ENCODE peak calls at places on chromosomes 3 and 15, in four cellular contexts. One of them, this sample, is unnamed.

GRCh38 chr15:92801412-92801773 is 98.7 kb upstream of the CHD2 start:
- DNase-seq in HCT116: peak; percentile 89
- DNase-seq in GM23338: no peak
- DNase-seq in hepatocyte: no peak
- DNase-seq in this sample: peak; percentile 79

GRCh38 chr3:40516201-40516600 is 8.6 kb upstream of the ZNF621 start:
- DNase-seq in GM23338: no peak
- DNase-seq in HCT116: no peak
- DNase-seq in hepatocyte: no peak
- DNase-seq in this sample: no peak

GRCh38 chr3:187811580-187812250 is 66.4 kb upstream of the BCL6 start:
- DNase-seq in HCT116: no peak
- DNase-seq in GM23338: no peak
- DNase-seq in hepatocyte: peak; percentile 58
- DNase-seq in this sample: no peak

GRCh38 chr3:15205934-15206661 is at the start of gene CAPN7:
- DNase-seq in HCT116: peak; percentile 85
- DNase-seq in GM23338: peak; percentile 88
- DNase-seq in hepatocyte: peak; percentile 99
- DNase-seq in this sample: peak; percentile 72

GRCh38 chr3:134244921-134245320 is 5.7 kb downstream of the RYK start:
- DNase-seq in HCT116: no peak
- DNase-seq in hepatocyte: no peak
- DNase-seq in GM23338: no peak
- DNase-seq in this sample: no peak

GRCh38 chr15:69789648-69790393 is 307.9 kb downstream of the TLE3 start:
- DNase-seq in HCT116: no peak
- DNase-seq in hepatocyte: no peak
- DNase-seq in GM23338: no peak
- DNase-seq in this sample: no peak

GRCh38 chr15:57079907-57080750 is 161.7 kb downstream of the TCF12 start:
- DNase-seq in HCT116: no peak
- DNase-seq in GM23338: peak; percentile 34
- DNase-seq in hepatocyte: no peak
- DNase-seq in this sample: no peak

GRCh38 chr3:89032331-89033063 is 74.9 kb upstream of the EPHA3 start:
- DNase-seq in hepatocyte: no peak
- DNase-seq in HCT116: no peak
- DNase-seq in GM23338: no peak
- DNase-seq in this sample: no peak

GRCh38 chr3:102354818-102355515 is 79.8 kb upstream of the ZPLD1 start:
- DNase-seq in HCT116: peak; percentile 12
- DNase-seq in hepatocyte: peak; percentile 66
- DNase-seq in GM23338: no peak
- DNase-seq in this sample: peak; percentile 72

GRCh38 chr3:111159391-111159790 is 87.8 kb downstream of the NECTIN3 start:
- DNase-seq in hepatocyte: no peak
- DNase-seq in HCT116: no peak
- DNase-seq in GM23338: no peak
- DNase-seq in this sample: no peak

GRCh38 chr3:8589880-8590556 is 54.6 kb downstream of the SSUH2 start:
- DNase-seq in GM23338: no peak
- DNase-seq in hepatocyte: no peak
- DNase-seq in HCT116: no peak
- DNase-seq in this sample: no peak

GRCh38 chr15:42511010-42511396 is 15.6 kb downstream of the SNAP23 start:
- DNase-seq in HCT116: no peak
- DNase-seq in hepatocyte: peak; percentile 11
- DNase-seq in GM23338: no peak
- DNase-seq in this sample: peak; percentile 66

GRCh38 chr3:102078864-102079808 is 229.8 kb downstream of the NFKBIZ start:
- DNase-seq in hepatocyte: no peak
- DNase-seq in HCT116: no peak
- DNase-seq in GM23338: peak; percentile 47
- DNase-seq in this sample: peak; percentile 79

GRCh38 chr15:70094690-70095311 is 2.9 kb downstream of the TLE3 start:
- DNase-seq in HCT116: no peak
- DNase-seq in hepatocyte: peak; percentile 14
- DNase-seq in GM23338: no peak
- DNase-seq in this sample: no peak

GRCh38 chr3:177281292-177281942 is 84.1 kb upstream of the TBL1XR1 start:
- DNase-seq in GM23338: no peak
- DNase-seq in hepatocyte: no peak
- DNase-seq in HCT116: no peak
- DNase-seq in this sample: no peak

GRCh38 chr3:36700537-36701248 is 63.7 kb downstream of the DCLK3 start:
- DNase-seq in hepatocyte: peak; percentile 75
- DNase-seq in HCT116: peak; percentile 33
- DNase-seq in GM23338: peak; percentile 80
- DNase-seq in this sample: peak; percentile 55

GRCh38 chr15:78045189-78045588 is 32.3 kb downstream of the TBC1D2B start:
- DNase-seq in hepatocyte: no peak
- DNase-seq in GM23338: no peak
- DNase-seq in HCT116: no peak
- DNase-seq in this sample: no peak

GRCh38 chr3:13073976-13074375 is 747 bp upstream of the IQSEC1 start:
- DNase-seq in hepatocyte: no peak
- DNase-seq in GM23338: peak; percentile 50
- DNase-seq in HCT116: no peak
- DNase-seq in this sample: no peak

GRCh38 chr15:52082197-52083036 is 30.2 kb downstream of the BCL2L10 start:
- DNase-seq in hepatocyte: no peak
- DNase-seq in HCT116: no peak
- DNase-seq in GM23338: no peak
- DNase-seq in this sample: no peak

GRCh38 chr3:10011644-10012043 is 14.6 kb upstream of the FANCD2 start:
- DNase-seq in hepatocyte: no peak
- DNase-seq in HCT116: no peak
- DNase-seq in GM23338: no peak
- DNase-seq in this sample: no peak

GRCh38 chr3:117790256-117790987 is 1080.8 kb downstream of the TUSC7 start:
- DNase-seq in HCT116: no peak
- DNase-seq in GM23338: peak; percentile 55
- DNase-seq in hepatocyte: no peak
- DNase-seq in this sample: no peak

GRCh38 chr3:114697441-114697840 is 403.6 kb downstream of the TIGIT start:
- DNase-seq in hepatocyte: no peak
- DNase-seq in HCT116: no peak
- DNase-seq in GM23338: no peak
- DNase-seq in this sample: no peak

GRCh38 chr3:10192953-10193691 is 28.4 kb downstream of the IRAK2 start:
- DNase-seq in hepatocyte: peak; percentile 39
- DNase-seq in HCT116: no peak
- DNase-seq in GM23338: peak; percentile 77
- DNase-seq in this sample: peak; percentile 56

GRCh38 chr3:170226426-170226960 is 4.3 kb downstream of the PRKCI start:
- DNase-seq in hepatocyte: no peak
- DNase-seq in HCT116: no peak
- DNase-seq in GM23338: no peak
- DNase-seq in this sample: no peak

GRCh38 chr15:69145694-69146492 is 14.5 kb upstream of the GLCE start:
- DNase-seq in HCT116: no peak
- DNase-seq in GM23338: peak; percentile 11
- DNase-seq in hepatocyte: peak; percentile 22
- DNase-seq in this sample: no peak

DNA sequence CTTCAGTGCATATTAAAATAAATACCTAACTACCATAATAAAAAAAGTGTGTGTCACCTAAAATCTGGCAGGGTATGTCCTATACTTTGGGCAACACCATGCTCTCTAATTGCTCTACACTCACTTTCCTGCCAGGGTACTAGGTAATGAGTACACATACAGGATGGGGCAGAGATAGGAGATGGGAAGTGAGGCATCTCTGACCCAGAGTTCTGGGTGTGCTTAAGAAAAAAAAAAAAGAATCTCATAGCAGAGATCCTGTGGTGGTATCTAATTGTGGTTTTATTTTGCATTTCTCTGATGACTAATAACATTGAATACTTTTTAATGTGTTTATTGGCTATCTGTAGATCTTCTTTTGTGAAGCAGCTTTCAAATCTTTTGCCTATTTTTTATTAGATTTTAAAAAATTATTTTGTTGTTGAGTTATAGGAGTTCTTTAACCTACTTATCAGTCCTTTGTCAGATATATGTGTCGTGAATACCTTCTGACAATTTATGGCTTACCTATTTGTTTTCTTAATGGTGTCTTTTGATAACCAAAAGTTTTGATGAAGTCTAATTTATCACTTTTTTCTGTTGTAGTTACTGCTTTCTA is 48.0 kb downstream of the EEFSEC start:
- DNase-seq in GM23338: no peak
- DNase-seq in hepatocyte: no peak
- DNase-seq in HCT116: no peak
- DNase-seq in this sample: no peak
- H3K27ac ChIP-seq in GM23338: no peak overlapping the region
- H3K27ac ChIP-seq in hepatocyte: no peak overlapping the region
- H3K27ac ChIP-seq in HCT116: no peak overlapping the region
- H3K27ac ChIP-seq in this sample: no peak overlapping the region

GRCh38 chr3:150751781-150752263 is 11.1 kb downstream of the SIAH2 start:
- DNase-seq in GM23338: no peak
- DNase-seq in hepatocyte: no peak
- DNase-seq in HCT116: no peak
- DNase-seq in this sample: peak; percentile 61
- H3K4me1 ChIP-seq in GM23338: peaks cover 6% of the 10 kb centered on the region
- H3K4me1 ChIP-seq in hepatocyte: peaks cover 50% of the 10 kb centered on the region
- H3K4me1 ChIP-seq in HCT116: no peaks in the 10 kb centered on the region
- H3K4me1 ChIP-seq in this sample: peaks cover 22% of the 10 kb centered on the region

GRCh38 chr15:48603123-48603500 is 42.4 kb downstream of the FBN1 start:
- DNase-seq in GM23338: peak; percentile 26
- DNase-seq in HCT116: no peak
- DNase-seq in hepatocyte: no peak
- DNase-seq in this sample: no peak
- H3K9me2 ChIP-seq in GM23338: no peaks in the 10 kb centered on the region
- H3K9me2 ChIP-seq in HCT116: no peaks in the 10 kb centered on the region
- H3K9me2 ChIP-seq in hepatocyte: no peaks in the 10 kb centered on the region
- H3K9me2 ChIP-seq in this sample: no peaks in the 10 kb centered on the region

GRCh38 chr3:148329481-148330220 is 368.1 kb upstream of the AGTR1 start:
- DNase-seq in GM23338: peak; percentile 25
- DNase-seq in hepatocyte: no peak
- DNase-seq in HCT116: no peak
- DNase-seq in this sample: no peak

GRCh38 chr3:148332509-148332908 is 365.2 kb upstream of the AGTR1 start:
- DNase-seq in GM23338: no peak
- DNase-seq in HCT116: no peak
- DNase-seq in hepatocyte: no peak
- DNase-seq in this sample: no peak

GRCh38 chr3:148333091-148333490 is 364.6 kb upstream of the AGTR1 start:
- DNase-seq in GM23338: peak; percentile 31
- DNase-seq in hepatocyte: peak; percentile 21
- DNase-seq in HCT116: no peak
- DNase-seq in this sample: peak; percentile 35

GRCh38 chr3:148330486-148330885 is 367.2 kb upstream of the AGTR1 start:
- DNase-seq in HCT116: no peak
- DNase-seq in hepatocyte: no peak
- DNase-seq in GM23338: no peak
- DNase-seq in this sample: no peak

DNA sequence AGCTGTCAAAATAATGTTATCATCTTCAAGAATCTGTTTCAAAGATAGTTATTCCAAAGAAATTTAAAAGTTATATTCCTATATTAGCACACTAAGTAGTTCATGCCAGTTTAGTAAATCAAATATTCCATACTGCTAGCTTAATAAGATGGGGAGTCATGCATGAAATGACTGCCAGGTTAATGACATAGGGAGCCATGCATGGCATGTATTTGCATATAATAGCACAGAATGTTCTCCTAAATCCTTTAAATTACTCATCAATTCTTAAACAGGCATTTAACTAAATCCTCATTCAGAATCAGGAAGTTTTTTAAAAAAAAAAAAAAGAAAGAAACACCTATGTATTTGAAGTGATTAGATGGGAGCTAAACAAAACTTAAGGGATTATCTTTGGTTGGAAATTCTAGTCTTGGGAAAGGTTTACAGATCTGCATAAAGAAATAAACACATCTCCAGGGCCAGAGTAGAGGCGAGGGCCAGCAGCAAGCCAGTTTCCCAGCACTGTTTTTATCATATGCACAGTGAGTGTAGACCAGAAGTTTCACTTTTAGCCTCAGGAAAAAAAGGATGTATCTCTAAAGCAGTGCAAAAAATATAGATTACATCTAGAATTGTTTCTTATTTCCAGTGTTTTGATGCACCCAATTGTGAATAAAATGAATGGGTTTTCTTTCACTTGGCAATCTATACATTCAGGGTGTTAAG is 366.4 kb upstream of the AGTR1 start:
- DNase-seq in GM23338: no peak
- DNase-seq in HCT116: no peak
- DNase-seq in hepatocyte: no peak
- DNase-seq in this sample: no peak
- H3K27ac ChIP-seq in GM23338: no peak overlapping the region
- H3K27ac ChIP-seq in HCT116: no peak overlapping the region
- H3K27ac ChIP-seq in hepatocyte: no peak overlapping the region
- H3K27ac ChIP-seq in this sample: no peak overlapping the region

DNA sequence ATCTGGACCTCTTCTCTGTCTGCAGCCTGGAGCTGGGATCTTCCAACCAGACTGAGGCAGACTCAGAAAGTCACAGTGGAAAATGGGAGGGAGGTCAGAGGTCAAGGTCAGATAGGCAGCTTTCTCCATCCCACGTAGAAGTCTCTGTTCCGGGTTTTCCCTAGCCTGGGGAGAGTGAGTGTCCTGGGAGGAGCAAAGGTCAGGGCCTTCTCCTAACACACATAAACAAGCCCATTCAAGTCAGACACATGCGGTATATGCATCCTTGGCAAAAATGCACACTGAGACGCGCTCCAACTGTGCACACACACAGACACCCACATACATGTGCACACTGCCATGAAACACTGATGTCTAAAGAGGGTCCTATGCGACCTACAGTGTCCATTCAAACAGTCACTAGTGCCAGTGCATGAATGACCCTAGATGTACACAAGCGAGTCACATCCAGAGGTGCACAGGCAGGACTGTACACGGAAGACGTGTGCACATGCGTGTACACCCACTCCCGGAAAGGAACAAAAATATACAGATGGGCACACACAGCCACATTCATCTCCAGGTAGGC is 681 bp downstream of the TWF2 start:
- DNase-seq in HCT116: no peak
- DNase-seq in GM23338: peak; percentile 49
- DNase-seq in hepatocyte: no peak
- DNase-seq in this sample: no peak
- H3K4me1 ChIP-seq in HCT116: peaks cover 33% of the 10 kb centered on the region
- H3K4me1 ChIP-seq in GM23338: peaks cover 33% of the 10 kb centered on the region
- H3K4me1 ChIP-seq in hepatocyte: peaks cover 26% of the 10 kb centered on the region
- H3K4me1 ChIP-seq in this sample: peaks cover 50% of the 10 kb centered on the region